ENCODE peak calls at places on chromosomes 12 and 14, in nine cellular contexts. One of them, this sample, is unnamed.

GRCh38 chr12:116313194-116313910 is 35.9 kb upstream of the MED13L start:
- DNase-seq in astrocyte of the spinal cord: no peak
- DNase-seq in fibroblast of pulmonary artery: peak
- DNase-seq in AG04450: no peak
- DNase-seq in stimulated activated CD4-positive, alpha-beta T cell treated with anti-CD3 and anti-CD28 coated beads, TNF-alpha, amount 100 ng/mL, for 4 hours: no peak
- DNase-seq in adipocyte: no peak
- DNase-seq in NCI-H1092 treated with DMSO at 0.1 percent for 48 hours: no peak
- DNase-seq in NCI-H2081: no peak
- DNase-seq in activated CD4-positive, CD25-positive, alpha-beta regulatory T cell: no peak
- DNase-seq in this sample: no peak

GRCh38 chr12:46200551-46200950 is 68.3 kb downstream of the SLC38A1 start:
- DNase-seq in NCI-H2081: no peak
- DNase-seq in AG04450: no peak
- DNase-seq in NCI-H1092 treated with DMSO at 0.1 percent for 48 hours: no peak
- DNase-seq in adipocyte: no peak
- DNase-seq in stimulated activated CD4-positive, alpha-beta T cell treated with anti-CD3 and anti-CD28 coated beads, TNF-alpha, amount 100 ng/mL, for 4 hours: no peak
- DNase-seq in astrocyte of the spinal cord: no peak
- DNase-seq in activated CD4-positive, CD25-positive, alpha-beta regulatory T cell: no peak
- DNase-seq in fibroblast of pulmonary artery: no peak
- DNase-seq in this sample: no peak

GRCh38 chr12:49288412-49288853 is 6.5 kb upstream of the PRPH start:
- DNase-seq in activated CD4-positive, CD25-positive, alpha-beta regulatory T cell: peak
- DNase-seq in stimulated activated CD4-positive, alpha-beta T cell treated with anti-CD3 and anti-CD28 coated beads, TNF-alpha, amount 100 ng/mL, for 4 hours: no peak
- DNase-seq in NCI-H1092 treated with DMSO at 0.1 percent for 48 hours: peak
- DNase-seq in astrocyte of the spinal cord: peak
- DNase-seq in adipocyte: peak
- DNase-seq in NCI-H2081: peak
- DNase-seq in fibroblast of pulmonary artery: peak
- DNase-seq in AG04450: no peak
- DNase-seq in this sample: peak

GRCh38 chr14:55929136-55929535 is 189.1 kb upstream of the PELI2 start:
- DNase-seq in stimulated activated CD4-positive, alpha-beta T cell treated with anti-CD3 and anti-CD28 coated beads, TNF-alpha, amount 100 ng/mL, for 4 hours: no peak
- DNase-seq in NCI-H2081: no peak
- DNase-seq in fibroblast of pulmonary artery: no peak
- DNase-seq in NCI-H1092 treated with DMSO at 0.1 percent for 48 hours: no peak
- DNase-seq in activated CD4-positive, CD25-positive, alpha-beta regulatory T cell: no peak
- DNase-seq in adipocyte: no peak
- DNase-seq in AG04450: no peak
- DNase-seq in astrocyte of the spinal cord: no peak
- DNase-seq in this sample: no peak

GRCh38 chr12:121872546-121873223 is 14.0 kb upstream of the HPD start:
- DNase-seq in fibroblast of pulmonary artery: peak
- DNase-seq in stimulated activated CD4-positive, alpha-beta T cell treated with anti-CD3 and anti-CD28 coated beads, TNF-alpha, amount 100 ng/mL, for 4 hours: no peak
- DNase-seq in NCI-H1092 treated with DMSO at 0.1 percent for 48 hours: no peak
- DNase-seq in adipocyte: peak
- DNase-seq in AG04450: peak
- DNase-seq in activated CD4-positive, CD25-positive, alpha-beta regulatory T cell: no peak
- DNase-seq in astrocyte of the spinal cord: peak
- DNase-seq in NCI-H2081: no peak
- DNase-seq in this sample: no peak

GRCh38 chr12:50127546-50127945 is 15.5 kb downstream of the COX14 start:
- DNase-seq in astrocyte of the spinal cord: no peak
- DNase-seq in fibroblast of pulmonary artery: no peak
- DNase-seq in NCI-H1092 treated with DMSO at 0.1 percent for 48 hours: no peak
- DNase-seq in adipocyte: no peak
- DNase-seq in AG04450: no peak
- DNase-seq in activated CD4-positive, CD25-positive, alpha-beta regulatory T cell: no peak
- DNase-seq in stimulated activated CD4-positive, alpha-beta T cell treated with anti-CD3 and anti-CD28 coated beads, TNF-alpha, amount 100 ng/mL, for 4 hours: no peak
- DNase-seq in NCI-H2081: no peak
- DNase-seq in this sample: no peak

GRCh38 chr12:67355428-67356385 is 86.5 kb downstream of the CAND1 start:
- DNase-seq in astrocyte of the spinal cord: peak
- DNase-seq in NCI-H2081: peak
- DNase-seq in AG04450: peak
- DNase-seq in NCI-H1092 treated with DMSO at 0.1 percent for 48 hours: peak
- DNase-seq in fibroblast of pulmonary artery: peak
- DNase-seq in activated CD4-positive, CD25-positive, alpha-beta regulatory T cell: no peak
- DNase-seq in adipocyte: peak
- DNase-seq in stimulated activated CD4-positive, alpha-beta T cell treated with anti-CD3 and anti-CD28 coated beads, TNF-alpha, amount 100 ng/mL, for 4 hours: no peak
- DNase-seq in this sample: peak

GRCh38 chr14:95524706-95525512 is 8.5 kb upstream of the SYNE3 start:
- DNase-seq in NCI-H2081: no peak
- DNase-seq in adipocyte: no peak
- DNase-seq in astrocyte of the spinal cord: no peak
- DNase-seq in fibroblast of pulmonary artery: no peak
- DNase-seq in AG04450: no peak
- DNase-seq in stimulated activated CD4-positive, alpha-beta T cell treated with anti-CD3 and anti-CD28 coated beads, TNF-alpha, amount 100 ng/mL, for 4 hours: no peak
- DNase-seq in activated CD4-positive, CD25-positive, alpha-beta regulatory T cell: no peak
- DNase-seq in NCI-H1092 treated with DMSO at 0.1 percent for 48 hours: no peak
- DNase-seq in this sample: peak

GRCh38 chr12:115354007-115354452 is 670.1 kb upstream of the TBX3 start:
- DNase-seq in NCI-H1092 treated with DMSO at 0.1 percent for 48 hours: no peak
- DNase-seq in astrocyte of the spinal cord: peak
- DNase-seq in fibroblast of pulmonary artery: peak
- DNase-seq in adipocyte: peak
- DNase-seq in AG04450: peak
- DNase-seq in NCI-H2081: no peak
- DNase-seq in stimulated activated CD4-positive, alpha-beta T cell treated with anti-CD3 and anti-CD28 coated beads, TNF-alpha, amount 100 ng/mL, for 4 hours: no peak
- DNase-seq in activated CD4-positive, CD25-positive, alpha-beta regulatory T cell: no peak
- DNase-seq in this sample: no peak

GRCh38 chr12:49687941-49688340 is 19.3 kb downstream of the FMNL3 start:
- DNase-seq in activated CD4-positive, CD25-positive, alpha-beta regulatory T cell: no peak
- DNase-seq in NCI-H2081: no peak
- DNase-seq in fibroblast of pulmonary artery: no peak
- DNase-seq in adipocyte: no peak
- DNase-seq in AG04450: no peak
- DNase-seq in stimulated activated CD4-positive, alpha-beta T cell treated with anti-CD3 and anti-CD28 coated beads, TNF-alpha, amount 100 ng/mL, for 4 hours: no peak
- DNase-seq in NCI-H1092 treated with DMSO at 0.1 percent for 48 hours: no peak
- DNase-seq in astrocyte of the spinal cord: no peak
- DNase-seq in this sample: no peak

GRCh38 chr12:203462-204260 is 10.3 kb downstream of the SLC6A12 start:
- DNase-seq in activated CD4-positive, CD25-positive, alpha-beta regulatory T cell: no peak
- DNase-seq in astrocyte of the spinal cord: no peak
- DNase-seq in NCI-H1092 treated with DMSO at 0.1 percent for 48 hours: peak
- DNase-seq in AG04450: no peak
- DNase-seq in stimulated activated CD4-positive, alpha-beta T cell treated with anti-CD3 and anti-CD28 coated beads, TNF-alpha, amount 100 ng/mL, for 4 hours: no peak
- DNase-seq in fibroblast of pulmonary artery: no peak
- DNase-seq in NCI-H2081: no peak
- DNase-seq in adipocyte: peak
- DNase-seq in this sample: no peak

GRCh38 chr12:104315326-104316224 is 12.0 kb downstream of the EID3 start:
- DNase-seq in NCI-H1092 treated with DMSO at 0.1 percent for 48 hours: no peak
- DNase-seq in astrocyte of the spinal cord: no peak
- DNase-seq in NCI-H2081: no peak
- DNase-seq in AG04450: no peak
- DNase-seq in stimulated activated CD4-positive, alpha-beta T cell treated with anti-CD3 and anti-CD28 coated beads, TNF-alpha, amount 100 ng/mL, for 4 hours: no peak
- DNase-seq in activated CD4-positive, CD25-positive, alpha-beta regulatory T cell: no peak
- DNase-seq in fibroblast of pulmonary artery: no peak
- DNase-seq in adipocyte: no peak
- DNase-seq in this sample: no peak

GRCh38 chr12:228846-229200 is 14.9 kb upstream of the SLC6A12 start:
- DNase-seq in stimulated activated CD4-positive, alpha-beta T cell treated with anti-CD3 and anti-CD28 coated beads, TNF-alpha, amount 100 ng/mL, for 4 hours: no peak
- DNase-seq in astrocyte of the spinal cord: no peak
- DNase-seq in adipocyte: no peak
- DNase-seq in fibroblast of pulmonary artery: no peak
- DNase-seq in activated CD4-positive, CD25-positive, alpha-beta regulatory T cell: no peak
- DNase-seq in NCI-H2081: no peak
- DNase-seq in NCI-H1092 treated with DMSO at 0.1 percent for 48 hours: no peak
- DNase-seq in AG04450: no peak
- DNase-seq in this sample: no peak

GRCh38 chr14:65164068-65164824 is 61.9 kb upstream of the MAX start:
- DNase-seq in NCI-H2081: peak
- DNase-seq in activated CD4-positive, CD25-positive, alpha-beta regulatory T cell: no peak
- DNase-seq in adipocyte: peak
- DNase-seq in fibroblast of pulmonary artery: peak
- DNase-seq in NCI-H1092 treated with DMSO at 0.1 percent for 48 hours: peak
- DNase-seq in AG04450: no peak
- DNase-seq in stimulated activated CD4-positive, alpha-beta T cell treated with anti-CD3 and anti-CD28 coated beads, TNF-alpha, amount 100 ng/mL, for 4 hours: no peak
- DNase-seq in astrocyte of the spinal cord: peak
- DNase-seq in this sample: peak

GRCh38 chr12:102722147-102722546 is 194.9 kb downstream of the PAH start:
- DNase-seq in activated CD4-positive, CD25-positive, alpha-beta regulatory T cell: no peak
- DNase-seq in AG04450: no peak
- DNase-seq in stimulated activated CD4-positive, alpha-beta T cell treated with anti-CD3 and anti-CD28 coated beads, TNF-alpha, amount 100 ng/mL, for 4 hours: no peak
- DNase-seq in adipocyte: no peak
- DNase-seq in fibroblast of pulmonary artery: no peak
- DNase-seq in astrocyte of the spinal cord: no peak
- DNase-seq in NCI-H1092 treated with DMSO at 0.1 percent for 48 hours: no peak
- DNase-seq in NCI-H2081: no peak
- DNase-seq in this sample: no peak

GRCh38 chr14:84874436-84874835 is 655.5 kb upstream of the FLRT2 start:
- DNase-seq in AG04450: no peak
- DNase-seq in fibroblast of pulmonary artery: no peak
- DNase-seq in NCI-H2081: no peak
- DNase-seq in activated CD4-positive, CD25-positive, alpha-beta regulatory T cell: no peak
- DNase-seq in NCI-H1092 treated with DMSO at 0.1 percent for 48 hours: peak
- DNase-seq in stimulated activated CD4-positive, alpha-beta T cell treated with anti-CD3 and anti-CD28 coated beads, TNF-alpha, amount 100 ng/mL, for 4 hours: no peak
- DNase-seq in adipocyte: no peak
- DNase-seq in astrocyte of the spinal cord: no peak
- DNase-seq in this sample: no peak

GRCh38 chr14:64465208-64465821 is at the start of gene AKAP5:
- DNase-seq in activated CD4-positive, CD25-positive, alpha-beta regulatory T cell: peak
- DNase-seq in NCI-H1092 treated with DMSO at 0.1 percent for 48 hours: peak
- DNase-seq in fibroblast of pulmonary artery: no peak
- DNase-seq in stimulated activated CD4-positive, alpha-beta T cell treated with anti-CD3 and anti-CD28 coated beads, TNF-alpha, amount 100 ng/mL, for 4 hours: peak
- DNase-seq in AG04450: no peak
- DNase-seq in NCI-H2081: peak
- DNase-seq in astrocyte of the spinal cord: peak
- DNase-seq in adipocyte: peak
- DNase-seq in this sample: peak